ENCODE peak calls at places on chromosomes 1 and 21, in four cellular contexts. L is GM12878, C is HepG2, K is K562. Q is an unnamed sample.

GRCh38 chr1:157147906-157148717 is 9.9 kb upstream of the ETV3 start:
- DNase-seq in L (no peak), C (no peak), K (no peak), Q (no peak)

GRCh38 chr1:207748737-207749528 is 2.9 kb upstream of the CD46 start:
- DNase-seq in L (no peak), C (peak), K (peak), Q (no peak)

GRCh38 chr1:172537827-172538391 is 5.0 kb downstream of the SUCO start:
- DNase-seq in L (no peak), C (no peak), K (no peak), Q (peak)

GRCh38 chr1:33586111-33586510 is 113.7 kb downstream of the ZSCAN20 start:
- DNase-seq in L (no peak), C (peak), K (no peak), Q (no peak)

GRCh38 chr1:169018751-169019150 is 87.7 kb upstream of the ATP1B1 start:
- DNase-seq in L (no peak), C (no peak), K (no peak), Q (no peak)

GRCh38 chr1:64744492-64745180 is at the start of gene RAVER2:
- DNase-seq in L (no peak), C (peak), K (peak), Q (peak)

GRCh38 chr1:40478276-40478675 is 1.2 kb downstream of the ZFP69 start:
- DNase-seq in L (no peak), C (no peak), K (no peak), Q (no peak)

GRCh38 chr1:169371400-169371799 is 3.4 kb downstream of the BLZF1 start:
- DNase-seq in L (no peak), C (no peak), K (peak), Q (no peak)

GRCh38 chr1:42305639-42306038 is 29.4 kb downstream of the FOXJ3 start:
- DNase-seq in L (no peak), C (no peak), K (no peak), Q (no peak)

GRCh38 chr1:7539772-7540175 is 231.3 kb upstream of the VAMP3 start:
- DNase-seq in L (no peak), C (no peak), K (peak), Q (no peak)

GRCh38 chr21:46376856-46377453 is 53.0 kb downstream of the PCNT start:
- DNase-seq in L (no peak), C (no peak), K (no peak), Q (no peak)

GRCh38 chr1:99700020-99700419 is 54.1 kb downstream of the PALMD start:
- DNase-seq in L (no peak), C (no peak), K (no peak), Q (no peak)

GRCh38 chr1:99704356-99704816 is 58.5 kb downstream of the PALMD start:
- DNase-seq in L (no peak), C (no peak), K (peak), Q (no peak)

GRCh38 chr1:99707535-99708142 is 58.8 kb downstream of the FRRS1 start:
- DNase-seq in L (peak), C (peak), K (peak), Q (peak)

GRCh38 chr1:99702221-99702620 is 56.3 kb downstream of the PALMD start:
- DNase-seq in L (no peak), C (no peak), K (no peak), Q (no peak)

DNA sequence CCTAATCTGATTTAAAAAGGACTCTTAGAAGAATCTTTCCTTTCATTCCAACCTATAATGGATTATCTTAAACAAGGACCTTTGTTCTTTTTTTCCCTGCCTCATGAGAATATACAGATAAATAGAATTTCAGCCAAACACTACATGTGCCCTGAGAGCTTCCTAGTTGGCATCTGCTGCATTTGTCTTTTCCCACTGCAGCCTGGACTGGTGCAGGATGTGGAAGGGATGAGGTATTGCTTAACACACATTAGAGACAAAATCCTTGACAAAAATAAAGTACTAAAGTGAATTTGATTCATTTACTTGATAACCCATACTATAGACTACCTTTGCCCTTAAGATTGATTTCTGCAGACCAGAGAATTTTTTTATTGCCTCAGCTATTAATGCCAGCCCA is 59.5 kb downstream of the PALMD start:
- DNase-seq in L (no peak), C (no peak), K (no peak), Q (no peak)
- TF ChIP-seq YY1 in L (no peak), C (no peak), K (no peak), Q (no peak)

DNA sequence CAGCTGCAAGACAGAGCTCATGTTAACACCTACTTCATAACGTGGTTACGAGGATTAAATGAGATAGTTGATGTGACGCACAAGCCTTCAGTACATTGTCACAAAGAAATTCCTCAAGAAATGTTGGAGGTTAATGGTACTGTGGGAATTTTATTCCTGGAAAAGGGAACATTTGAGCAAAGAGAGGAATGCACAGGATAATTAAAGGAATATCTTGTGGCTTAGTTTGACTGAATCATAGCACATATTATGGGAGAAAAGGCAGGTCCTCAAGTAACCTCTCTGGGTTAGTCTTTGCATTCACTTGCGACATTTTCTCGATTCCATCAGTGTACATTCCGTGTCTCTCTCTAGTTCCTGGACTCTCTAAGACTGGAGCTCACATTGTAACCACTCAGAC is 300.2 kb upstream of the DUSP10 start:
- DNase-seq in L (no peak), C (no peak), K (no peak), Q (no peak)
- TF ChIP-seq SIN3A in L (no peak), C (no peak), K (no peak), Q (no peak)

DNA sequence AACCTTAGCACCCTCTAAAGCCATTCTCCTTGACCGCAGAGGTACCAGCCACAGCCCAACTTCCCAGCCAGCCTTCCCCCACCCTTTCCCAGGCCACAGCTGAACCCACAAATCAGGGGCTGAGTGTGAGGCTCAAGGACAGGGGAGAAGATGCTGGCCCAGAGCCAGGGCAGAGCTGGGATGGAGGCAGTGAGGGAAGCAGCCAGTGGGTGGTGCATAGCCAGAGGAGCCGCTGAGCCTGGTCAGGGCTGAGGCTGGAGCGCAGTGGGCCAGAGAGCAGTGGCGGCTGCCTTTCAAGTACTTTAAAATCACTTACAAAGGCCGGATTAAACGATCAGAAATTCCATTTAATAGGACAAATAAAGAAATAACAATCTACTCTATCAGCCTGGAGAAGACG is 36.3 kb downstream of the DMAP1 start:
- DNase-seq in L (no peak), C (no peak), K (peak), Q (peak)
- TF ChIP-seq MXI1 in L (no peak), C (no peak), K (no peak), Q (no peak)

DNA sequence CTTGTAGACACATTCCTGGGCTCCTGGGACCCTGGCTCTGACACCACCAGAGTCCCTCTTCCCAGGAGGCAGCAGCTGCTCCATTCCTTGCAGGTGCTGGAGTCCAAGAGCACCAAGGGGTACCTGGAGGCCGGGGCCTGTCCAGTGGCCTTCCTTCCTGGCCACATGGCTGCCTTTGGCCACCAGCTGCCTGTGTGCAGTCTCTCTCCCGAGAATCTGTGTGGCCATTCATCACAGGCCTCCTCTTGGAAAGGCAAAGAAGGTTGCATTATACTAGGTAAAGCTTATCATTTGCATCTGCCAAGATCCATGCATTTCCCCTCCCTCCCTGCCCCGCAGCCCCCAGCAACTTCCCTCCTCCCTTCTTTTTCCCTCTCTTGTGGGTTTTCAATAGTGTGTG is 48.9 kb upstream of the OLIG2 start:
- DNase-seq in L (no peak), C (no peak), K (no peak), Q (no peak)
- TF ChIP-seq YY1 in L (no peak), C (no peak), K (no peak), Q (no peak)

Q was measured in SK-N-SH.